ENCODE peak calls at places on chromosomes 2 and 18, in eight cellular contexts. M is AG09319, G is AG09309, O is endothelial cell, Z is nephron progenitor cell, N is type B pancreatic cell, D is AG04450, H is GM12865. P is an unnamed sample.

GRCh38 chr18:8005870-8006269 is 438.8 kb downstream of the PTPRM start:
- DNase-seq in M (no peak), G (no peak), O (no peak), Z (no peak), N (no peak), D (no peak), H (no peak), P (no peak)

GRCh38 chr2:172921538-172922236 is 154.0 kb upstream of the MAP3K20 start:
- DNase-seq in M (no peak), G (peak), O (no peak), Z (no peak), N (no peak), D (no peak), H (no peak), P (no peak)

GRCh38 chr2:192072778-192073177 is 122.0 kb downstream of the TMEFF2 start:
- DNase-seq in M (no peak), G (no peak), O (no peak), Z (no peak), N (no peak), D (no peak), H (no peak), P (no peak)

GRCh38 chr2:241996100-241996499 is 126.6 kb downstream of the RTP5 start:
- DNase-seq in M (no peak), G (no peak), O (no peak), Z (no peak), N (no peak), D (no peak), H (no peak), P (no peak)

GRCh38 chr2:170421175-170421687 is 243.3 kb downstream of the MYO3B start:
- DNase-seq in M (peak), G (no peak), O (no peak), Z (no peak), N (no peak), D (no peak), H (no peak), P (no peak)

GRCh38 chr2:238747114-238747513 is 100.8 kb upstream of the TWIST2 start:
- DNase-seq in M (no peak), G (no peak), O (no peak), Z (no peak), N (no peak), D (no peak), H (no peak), P (no peak)

GRCh38 chr2:28048341-28048740 is 157.8 kb downstream of the BABAM2 start:
- DNase-seq in M (no peak), G (no peak), O (no peak), Z (no peak), N (no peak), D (no peak), H (no peak), P (no peak)

GRCh38 chr18:3654442-3655253 is 204.7 kb downstream of the TGIF1 start:
- DNase-seq in M (no peak), G (no peak), O (no peak), Z (no peak), N (no peak), D (no peak), H (no peak), P (no peak)

GRCh38 chr18:70981400-70982140 is 692.7 kb downstream of the SOCS6 start:
- DNase-seq in M (no peak), G (no peak), O (no peak), Z (no peak), N (no peak), D (no peak), H (no peak), P (no peak)

GRCh38 chr2:185219981-185220380 is 518.6 kb upstream of the FSIP2 start:
- DNase-seq in M (no peak), G (no peak), O (no peak), Z (no peak), N (no peak), D (no peak), H (no peak), P (no peak)

GRCh38 chr2:121279476-121279875 is 5.5 kb downstream of the TFCP2L1 start:
- DNase-seq in M (no peak), G (no peak), O (no peak), Z (no peak), N (no peak), D (no peak), H (no peak), P (no peak)

GRCh38 chr18:35127201-35127600 is 86.0 kb downstream of the MAPRE2 start:
- DNase-seq in M (no peak), G (no peak), O (no peak), Z (no peak), N (no peak), D (no peak), H (peak), P (no peak)

GRCh38 chr18:28161608-28162599 is 15.0 kb downstream of the CDH2 start:
- DNase-seq in M (no peak), G (no peak), O (no peak), Z (no peak), N (no peak), D (no peak), H (no peak), P (no peak)

GRCh38 chr2:18566145-18566544 is 5.7 kb upstream of the RDH14 start:
- DNase-seq in M (no peak), G (no peak), O (no peak), Z (no peak), N (no peak), D (no peak), H (no peak), P (no peak)

GRCh38 chr2:207881902-207882301 is 112.2 kb upstream of the FZD5 start:
- DNase-seq in M (no peak), G (no peak), O (no peak), Z (no peak), N (no peak), D (no peak), H (no peak), P (no peak)

GRCh38 chr18:34261865-34262780 is 37.4 kb upstream of the NOL4 start:
- DNase-seq in M (no peak), G (no peak), O (no peak), Z (no peak), N (no peak), D (no peak), H (peak), P (peak)

GRCh38 chr2:204428675-204429074 is 116.6 kb upstream of the PARD3B start:
- DNase-seq in M (no peak), G (no peak), O (no peak), Z (no peak), N (no peak), D (no peak), H (no peak), P (no peak)

GRCh38 chr2:3778016-3778415 is 74.6 kb downstream of the DCDC2C start:
- DNase-seq in M (no peak), G (no peak), O (no peak), Z (no peak), N (no peak), D (no peak), H (no peak), P (no peak)

GRCh38 chr2:10619643-10620042 is 70.1 kb downstream of the NOL10 start:
- DNase-seq in M (no peak), G (no peak), O (no peak), Z (no peak), N (no peak), D (peak), H (no peak), P (no peak)

GRCh38 chr18:67475673-67476072 is 40.8 kb downstream of the DSEL start:
- DNase-seq in M (no peak), G (peak), O (no peak), Z (no peak), N (no peak), D (peak), H (no peak), P (no peak)

GRCh38 chr2:7670905-7671304 is 753.7 kb downstream of the RNF144A start:
- DNase-seq in M (no peak), G (no peak), O (no peak), Z (no peak), N (no peak), D (no peak), H (no peak), P (no peak)

GRCh38 chr2:7673101-7673500 is 755.9 kb downstream of the RNF144A start:
- DNase-seq in M (no peak), G (no peak), O (no peak), Z (no peak), N (no peak), D (no peak), H (no peak), P (no peak)

GRCh38 chr2:7671312-7671711 is 754.1 kb downstream of the RNF144A start:
- DNase-seq in M (no peak), G (no peak), O (no peak), Z (no peak), N (no peak), D (no peak), H (no peak), P (no peak)

GRCh38 chr2:7672685-7673071 is 755.5 kb downstream of the RNF144A start:
- DNase-seq in M (no peak), G (no peak), O (no peak), Z (no peak), N (no peak), D (no peak), H (no peak), P (no peak)

DNA sequence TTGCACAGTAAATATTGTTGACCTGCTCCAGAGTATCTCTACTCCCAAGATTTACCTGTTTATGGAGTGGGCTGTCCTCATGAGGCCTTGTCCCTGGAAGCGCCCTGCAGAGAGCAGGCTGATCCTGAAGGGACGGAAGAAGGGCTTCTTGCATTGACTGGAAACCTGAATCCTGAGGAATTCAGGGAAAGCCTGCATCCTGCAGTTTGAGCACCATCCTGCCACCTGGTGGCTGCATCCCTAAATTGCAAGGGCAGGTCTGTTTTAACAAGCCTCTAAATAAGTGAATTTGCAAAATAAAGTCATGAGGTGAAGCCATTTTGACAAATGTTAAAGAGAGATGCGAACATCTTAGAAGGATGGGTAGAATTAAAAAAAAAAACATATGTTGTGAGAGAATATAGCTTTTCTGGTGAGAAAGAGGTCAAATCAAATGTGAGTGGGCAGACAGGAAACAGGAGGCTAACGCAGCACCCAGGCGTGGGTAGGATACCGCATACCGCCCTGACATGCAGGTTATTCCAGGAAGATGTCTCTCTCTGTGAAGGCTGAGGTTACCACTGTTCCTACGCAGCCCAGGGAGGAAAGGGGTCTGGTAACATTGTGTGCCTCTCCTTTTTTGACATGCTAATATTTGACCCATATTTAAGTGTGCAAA is 754.9 kb downstream of the RNF144A start:
- DNase-seq in M (no peak), G (no peak), O (peak), Z (peak), N (no peak), D (peak), H (peak), P (peak)
- TF ChIP-seq CTCF in M (peak), G (peak), O (peak), Z (peak), N (peak), D (peak), H (peak), P (peak)

DNA sequence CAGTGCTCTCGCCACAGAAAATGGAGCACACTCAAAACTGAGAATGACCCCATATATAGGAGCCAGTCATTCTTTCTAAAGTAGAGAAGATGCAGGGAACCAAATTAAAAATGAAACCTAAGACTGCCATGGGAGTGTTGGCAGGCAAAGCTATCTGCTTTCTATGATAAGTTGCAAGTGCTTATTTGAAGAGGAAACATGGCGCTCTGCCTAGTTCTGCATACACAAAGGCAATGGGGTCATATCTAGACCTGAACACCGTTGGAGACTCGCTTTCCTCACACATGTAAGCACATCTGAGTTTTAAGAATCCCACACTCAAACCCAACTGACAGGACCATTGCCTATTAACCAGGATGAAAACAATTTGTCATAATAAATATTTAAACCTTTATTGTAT is 292.5 kb downstream of the ALK start:
- DNase-seq in M (no peak), G (no peak), O (no peak), Z (no peak), N (no peak), D (no peak), H (no peak), P (no peak)
- TF ChIP-seq CTCF in M (no peak), G (no peak), O (no peak), Z (no peak), N (no peak), D (no peak), H (no peak), P (no peak)

GRCh38 chr2:64327129-64327509 is 126.8 kb upstream of the LGALSL start:
- DNase-seq in M (no peak), G (no peak), O (no peak), Z (no peak), N (no peak), D (no peak), H (no peak), P (no peak)

GRCh38 chr2:64325477-64325851 is 128.5 kb upstream of the LGALSL start:
- DNase-seq in M (no peak), G (no peak), O (no peak), Z (no peak), N (no peak), D (no peak), H (peak), P (peak)

GRCh38 chr2:64326578-64327050 is 127.3 kb upstream of the LGALSL start:
- DNase-seq in M (no peak), G (no peak), O (no peak), Z (no peak), N (no peak), D (no peak), H (no peak), P (no peak)

GRCh38 chr2:64324746-64325410 is 129.1 kb upstream of the LGALSL start:
- DNase-seq in M (no peak), G (no peak), O (no peak), Z (no peak), N (no peak), D (no peak), H (no peak), P (no peak)

GRCh38 chr2:64325852-64326577 is 127.9 kb upstream of the LGALSL start:
- DNase-seq in M (no peak), G (no peak), O (no peak), Z (no peak), N (no peak), D (no peak), H (peak), P (peak)
- TF ChIP-seq CTCF in M (no peak), G (no peak), O (no peak), Z (no peak), N (no peak), D (no peak), H (no peak), P (peak)

DNA sequence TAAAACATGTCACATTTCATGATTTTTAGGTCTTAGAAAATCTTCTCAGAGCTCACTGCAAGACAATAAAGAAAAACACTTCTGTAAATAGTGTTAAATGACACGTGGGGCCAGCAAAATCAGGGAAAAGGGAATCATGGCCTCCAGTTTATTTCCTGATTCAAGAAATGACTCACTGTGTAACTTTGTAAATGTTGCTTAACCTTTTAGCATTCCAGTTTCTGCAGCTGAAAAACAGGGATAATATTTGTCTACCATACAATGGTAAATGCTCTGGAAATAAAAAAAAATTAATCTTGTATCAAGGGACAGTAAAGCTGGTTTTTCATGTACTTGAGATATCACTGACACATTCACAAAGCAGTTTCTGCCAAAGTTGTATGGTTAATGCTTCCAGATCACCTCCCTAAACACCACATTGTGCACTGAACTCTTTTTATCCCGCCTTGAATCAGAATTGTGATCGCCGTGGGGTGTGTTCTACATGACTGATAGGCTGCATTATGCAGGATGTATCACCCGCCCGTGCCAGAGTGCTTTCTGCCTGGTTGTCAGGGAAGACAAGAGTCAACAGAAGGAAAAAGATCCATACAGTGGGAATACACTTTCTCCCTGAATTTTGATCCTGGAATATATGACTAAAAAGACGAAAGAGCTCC is 238.8 kb downstream of the IKZF2 start:
- DNase-seq in M (no peak), G (no peak), O (no peak), Z (no peak), N (no peak), D (no peak), H (no peak), P (no peak)
- TF ChIP-seq CTCF in M (no peak), G (no peak), O (no peak), Z (no peak), N (no peak), D (no peak), H (no peak), P (no peak)

DNA sequence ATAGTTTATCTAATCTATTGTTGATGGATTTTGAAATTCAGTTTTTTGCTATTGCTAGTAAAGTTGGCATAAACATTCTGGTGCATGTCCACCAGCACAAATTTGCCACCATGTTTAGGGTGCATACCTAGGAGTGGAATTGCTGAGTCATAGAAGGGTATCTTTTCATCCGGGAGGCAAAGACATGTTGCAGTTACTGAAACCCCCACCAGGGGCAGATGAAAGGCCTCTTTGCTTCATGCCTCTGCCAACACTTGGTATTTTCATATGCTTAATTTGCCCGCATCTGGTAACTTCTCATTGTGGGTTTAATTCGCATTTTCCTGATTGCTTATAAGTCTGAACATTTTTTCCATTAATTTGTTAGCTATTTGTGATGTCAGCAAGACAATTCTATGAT is 8.2 kb downstream of the DCC start:
- DNase-seq in M (no peak), G (no peak), O (no peak), Z (no peak), N (no peak), D (no peak), H (peak), P (no peak)
- TF ChIP-seq CTCF in M (no peak), G (no peak), O (peak), Z (peak), N (peak), D (peak), H (peak), P (no peak)

P was measured in GM13976.